ENCODE peak calls at places on chromosomes 13 and 19, in nine cellular contexts. S is cardiac muscle cell, L is tibial artery, A is tibial nerve, N is H9, I is PC-9, O is IMR-90, C is lower lobe of right lung, U is psoas muscle. R is an unnamed sample.

GRCh38 chr19:43450545-43450997 is 14.8 kb downstream of the LYPD3 start:
- DNase-seq in S (no peak), L (no peak), A (no peak), N (no peak), I (no peak), O (peak; percentile 79), C (no peak), U (no peak), R (no peak)

GRCh38 chr13:69618393-69618792 is 489.2 kb upstream of the ATXN8OS start:
- DNase-seq in S (no peak), L (no peak), A (no peak), N (no peak), I (no peak), O (no peak), C (no peak), U (no peak), R (no peak)

GRCh38 chr13:62710766-62711165 is 1295.1 kb upstream of the PCDH20 start:
- DNase-seq in S (no peak), L (no peak), A (no peak), N (no peak), I (no peak), O (no peak), C (no peak), U (no peak), R (no peak)

GRCh38 chr19:7590256-7590655 is 5.4 kb upstream of the CAMSAP3 start:
- DNase-seq in S (no peak), L (no peak), A (no peak), N (no peak), I (peak; percentile 48), O (no peak), C (no peak), U (no peak), R (no peak)

GRCh38 chr13:98731038-98731437 is 21.4 kb downstream of the SLC15A1 start:
- DNase-seq in S (no peak), L (no peak), A (no peak), N (no peak), I (no peak), O (no peak), C (no peak), U (no peak), R (no peak)

GRCh38 chr19:23986623-23987022 is 71.9 kb downstream of the ZNF726 start:
- DNase-seq in S (no peak), L (no peak), A (no peak), N (no peak), I (peak; percentile 34), O (no peak), C (no peak), U (no peak), R (no peak)

GRCh38 chr13:109874921-109875454 is 88.6 kb upstream of the IRS2 start:
- DNase-seq in S (no peak), L (no peak), A (no peak), N (no peak), I (peak; percentile 90), O (peak; percentile 48), C (no peak), U (no peak), R (no peak)

GRCh38 chr19:5717215-5717614 is 2.7 kb downstream of the LONP1 start:
- DNase-seq in S (no peak), L (no peak), A (no peak), N (no peak), I (no peak), O (no peak), C (no peak), U (no peak), R (no peak)

GRCh38 chr19:19217110-19217509 is 5.4 kb downstream of the NCAN start:
- DNase-seq in S (no peak), L (no peak), A (no peak), N (peak; percentile 49), I (peak; percentile 71), O (peak; percentile 16), C (no peak), U (no peak), R (no peak)

GRCh38 chr19:41175825-41176734 is 16.9 kb upstream of the CYP2S1 start:
- DNase-seq in S (peak; percentile 75), L (peak; percentile 76), A (peak; percentile 53), N (peak; percentile 96), I (peak; percentile 95), O (peak; percentile 76), C (peak; percentile 83), U (no peak), R (peak; percentile 72)

GRCh38 chr19:44673510-44673909 is 2.2 kb downstream of the CEACAM19 start:
- DNase-seq in S (no peak), L (no peak), A (no peak), N (no peak), I (no peak), O (no peak), C (no peak), U (no peak), R (no peak)

DNA sequence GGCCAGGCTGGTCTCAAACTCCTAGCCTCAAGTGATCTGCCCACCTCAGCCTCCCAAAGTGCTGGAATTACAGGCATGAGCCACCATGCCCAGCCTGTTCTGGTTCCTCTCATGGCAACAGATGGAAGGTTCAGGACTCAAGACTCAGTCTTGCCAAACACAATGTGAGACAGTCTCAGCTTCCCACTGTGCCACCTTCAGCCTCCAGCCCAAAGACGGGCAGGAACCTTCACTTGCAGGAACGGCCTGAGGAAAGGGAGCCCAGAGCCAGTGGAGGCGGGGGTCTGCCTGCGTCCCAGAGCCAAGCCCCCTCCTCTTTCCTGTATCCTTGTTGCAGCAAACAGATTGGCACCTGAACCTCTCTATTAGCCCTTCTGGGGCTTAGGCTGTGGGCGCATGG is 2.9 kb upstream of the CHST8 start:
- DNase-seq in S (no peak), L (no peak), A (no peak), N (no peak), I (no peak), O (no peak), C (no peak), U (no peak), R (no peak)
- H3K27me3 ChIP-seq in S (peaks cover 77% of the 10 kb centered on the region), L (peaks cover 55% of the 10 kb centered on the region), A (peaks cover 31% of the 10 kb centered on the region), N (peaks cover 22% of the 10 kb centered on the region), I (peaks cover 62% of the 10 kb centered on the region), O (peaks cover 37% of the 10 kb centered on the region), C (peaks cover 42% of the 10 kb centered on the region), U (no peaks in the 10 kb centered on the region), R (peaks cover 18% of the 10 kb centered on the region)

DNA sequence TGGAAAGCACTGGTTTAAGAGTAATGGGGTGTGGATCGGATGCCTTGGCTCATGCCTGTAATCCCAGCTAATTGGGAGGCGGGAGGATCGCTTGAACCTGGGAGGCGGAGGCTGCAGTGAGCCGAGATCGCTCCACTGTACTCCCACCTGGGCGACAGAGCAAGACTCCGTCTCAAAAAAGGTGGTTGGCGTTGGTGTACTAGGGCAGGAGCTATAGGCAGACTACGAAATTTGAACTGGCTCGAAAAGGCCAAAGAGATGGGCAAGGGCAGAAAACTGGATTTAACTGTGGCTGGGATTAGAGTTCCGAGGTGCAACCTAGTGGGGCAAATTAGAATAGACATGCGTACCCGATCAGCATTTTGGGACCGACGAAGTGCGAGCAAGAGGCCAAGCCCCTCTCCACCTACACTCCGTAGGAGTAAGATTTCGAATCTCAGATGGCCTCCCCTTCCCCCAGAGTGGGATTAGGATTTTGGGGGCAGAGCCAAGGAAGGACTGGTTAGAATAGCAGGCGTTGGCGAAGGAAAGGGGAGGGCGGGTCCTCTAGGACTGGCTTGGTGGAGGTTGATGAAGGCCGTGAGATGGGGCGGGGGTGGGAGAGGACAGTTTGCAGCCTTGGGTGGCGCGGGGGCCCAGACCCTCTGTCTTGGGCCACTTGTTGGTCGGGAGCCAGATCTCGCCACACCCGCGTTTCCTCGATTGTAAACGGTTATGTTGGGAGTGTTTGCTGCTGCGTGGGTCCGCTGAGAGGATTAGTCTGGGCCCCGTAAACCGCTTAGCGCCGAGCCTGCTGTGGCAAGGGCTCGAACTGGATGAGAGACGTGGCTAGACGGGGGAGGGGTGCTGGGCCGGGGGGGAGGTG is 2.0 kb upstream of the INAFM1 start:
- DNase-seq in S (no peak), L (no peak), A (peak; percentile 47), N (no peak), I (no peak), O (no peak), C (peak; percentile 63), U (no peak), R (no peak)
- TF ChIP-seq CTCF in S (no peak), L (no peak), A (no peak), N (no peak), I (no peak), O (no peak), C (no peak), U (no peak), R (no peak)

GRCh38 chr19:48513289-48514122 is 1.9 kb upstream of the LMTK3 start:
- DNase-seq in S (peak; percentile 86), L (no peak), A (peak; percentile 33), N (peak; percentile 94), I (peak; percentile 68), O (peak; percentile 64), C (peak; percentile 80), U (peak; percentile 75), R (peak; percentile 71)
- H3K27me3 ChIP-seq in S (peaks cover 22% of the 10 kb centered on the region), L (peaks cover 59% of the 10 kb centered on the region), A (peaks cover 59% of the 10 kb centered on the region), N (peaks cover 2% of the 10 kb centered on the region), I (no peaks in the 10 kb centered on the region), O (peaks cover 17% of the 10 kb centered on the region), C (peaks cover 40% of the 10 kb centered on the region), U (no peaks in the 10 kb centered on the region), R (no peaks in the 10 kb centered on the region)

DNA sequence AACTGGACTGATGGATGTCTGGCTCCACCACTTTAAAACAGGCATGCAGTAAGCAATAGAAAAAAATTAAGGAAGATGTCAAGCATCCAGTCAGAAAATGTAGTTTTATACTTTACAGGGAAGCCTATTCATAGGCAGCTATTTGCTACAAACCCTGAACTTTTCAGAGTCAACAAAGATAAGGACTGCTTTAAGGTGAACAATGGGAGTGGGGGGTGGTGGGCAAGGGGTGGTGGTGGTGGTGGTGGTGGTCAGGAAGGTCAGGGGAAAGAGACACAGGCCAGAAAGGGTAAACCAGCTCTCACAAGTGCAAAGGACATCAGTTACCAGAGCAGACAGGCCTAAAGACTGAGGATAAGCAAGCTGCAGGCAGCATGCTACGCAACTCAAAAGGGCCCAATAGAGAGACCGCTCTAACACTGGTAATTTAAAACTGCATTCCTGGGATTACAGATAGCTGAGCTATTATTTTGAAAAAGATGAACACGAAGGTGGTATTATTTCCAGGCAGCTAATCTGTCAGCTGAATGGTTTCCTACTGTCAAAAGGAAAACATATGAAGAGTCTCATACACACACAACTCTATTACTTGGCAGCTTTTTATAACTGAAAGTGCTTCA is 14.8 kb downstream of the BRD4 start:
- DNase-seq in S (no peak), L (no peak), A (no peak), N (no peak), I (no peak), O (peak; percentile 80), C (no peak), U (no peak), R (no peak)
- TF ChIP-seq CTCF in S (no peak), L (no peak), A (no peak), N (no peak), I (no peak), O (no peak), C (no peak), U (no peak), R (no peak)

GRCh38 chr19:17948967-17949930 is 16.4 kb downstream of the CCDC124 start:
- DNase-seq in S (no peak), L (no peak), A (no peak), N (peak; percentile 38), I (no peak), O (no peak), C (no peak), U (no peak), R (no peak)
- H3K27me3 ChIP-seq in S (peaks cover 20% of the 10 kb centered on the region), L (peaks cover 59% of the 10 kb centered on the region), A (peaks cover 57% of the 10 kb centered on the region), N (peaks cover 27% of the 10 kb centered on the region), I (peaks cover 54% of the 10 kb centered on the region), O (peaks cover 55% of the 10 kb centered on the region), C (peaks cover 54% of the 10 kb centered on the region), U (no peaks in the 10 kb centered on the region), R (no peaks in the 10 kb centered on the region)

DNA sequence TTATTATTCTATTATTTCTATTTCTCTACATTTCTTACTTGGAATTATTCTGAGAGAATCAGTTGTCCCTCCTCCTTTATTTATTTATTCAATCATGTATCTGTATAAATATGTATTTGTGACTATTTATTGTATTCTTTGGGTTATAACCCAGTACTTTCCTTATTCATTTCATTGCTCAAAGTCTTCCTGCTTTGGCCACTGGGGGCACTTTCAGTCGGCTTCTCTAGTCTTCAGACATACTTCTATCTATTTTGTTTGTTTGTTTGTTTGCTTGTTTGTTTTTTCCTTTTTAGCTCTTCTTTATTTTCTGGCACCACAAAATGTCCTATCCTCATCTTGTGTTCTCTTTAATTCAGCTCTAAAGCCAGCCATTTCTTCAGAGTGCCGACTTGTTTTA is 260.4 kb downstream of the NALCN start:
- DNase-seq in S (no peak), L (no peak), A (no peak), N (no peak), I (no peak), O (no peak), C (no peak), U (no peak), R (no peak)
- TF ChIP-seq CTCF in S (peak; percentile 33), L (no peak), A (peak; percentile 30), N (peak; percentile 74), I (peak; percentile 66), O (peak; percentile 29), C (peak; percentile 22), U (no peak), R (no peak)

R was measured in pancreas.